ENCODE peak calls at places on chromosomes 4 and X, in four cellular contexts. One of them, this sample, is unnamed.

GRCh38 chr4:124025423-124025822 is 628.8 kb downstream of the SPRY1 start:
- DNase-seq in Karpas-422: no peak
- DNase-seq in esophagus squamous epithelium: no peak
- DNase-seq in choroid plexus epithelial cell: peak
- DNase-seq in this sample: no peak

GRCh38 chr4:116913451-116913850 is 171.9 kb downstream of the TRAM1L1 start:
- DNase-seq in esophagus squamous epithelium: no peak
- DNase-seq in choroid plexus epithelial cell: no peak
- DNase-seq in Karpas-422: no peak
- DNase-seq in this sample: no peak

GRCh38 chr4:140675599-140676231 is 80.5 kb downstream of the TBC1D9 start:
- DNase-seq in choroid plexus epithelial cell: peak
- DNase-seq in esophagus squamous epithelium: no peak
- DNase-seq in Karpas-422: no peak
- DNase-seq in this sample: no peak

GRCh38 chrX:133254666-133255065 is 36.5 kb upstream of the TFDP3 start:
- DNase-seq in Karpas-422: no peak
- DNase-seq in choroid plexus epithelial cell: peak
- DNase-seq in esophagus squamous epithelium: no peak
- DNase-seq in this sample: no peak

GRCh38 chr4:140149851-140150635 is 3.9 kb downstream of the MAML3 start:
- DNase-seq in Karpas-422: peak
- DNase-seq in esophagus squamous epithelium: no peak
- DNase-seq in choroid plexus epithelial cell: peak
- DNase-seq in this sample: no peak

GRCh38 chr4:107721436-107722090 is 1.5 kb upstream of the PAPSS1 start:
- DNase-seq in Karpas-422: peak
- DNase-seq in esophagus squamous epithelium: peak
- DNase-seq in choroid plexus epithelial cell: no peak
- DNase-seq in this sample: no peak

GRCh38 chr4:101158507-101158906 is 188.8 kb downstream of the PPP3CA start:
- DNase-seq in esophagus squamous epithelium: no peak
- DNase-seq in Karpas-422: no peak
- DNase-seq in choroid plexus epithelial cell: no peak
- DNase-seq in this sample: no peak

GRCh38 chr4:139416073-139416673 is 37.7 kb upstream of the RAB33B start:
- DNase-seq in choroid plexus epithelial cell: peak
- DNase-seq in Karpas-422: peak
- DNase-seq in esophagus squamous epithelium: no peak
- DNase-seq in this sample: peak

GRCh38 chr4:125229596-125230058 is 85.1 kb upstream of the FAT4 start:
- DNase-seq in esophagus squamous epithelium: no peak
- DNase-seq in Karpas-422: no peak
- DNase-seq in choroid plexus epithelial cell: no peak
- DNase-seq in this sample: no peak

GRCh38 chrX:112851161-112851779 is 10.6 kb upstream of the AMOT start:
- DNase-seq in choroid plexus epithelial cell: no peak
- DNase-seq in esophagus squamous epithelium: no peak
- DNase-seq in Karpas-422: no peak
- DNase-seq in this sample: no peak

GRCh38 chr4:163611172-163611571 is 116.7 kb downstream of the TMA16 start:
- DNase-seq in Karpas-422: peak
- DNase-seq in esophagus squamous epithelium: no peak
- DNase-seq in choroid plexus epithelial cell: no peak
- DNase-seq in this sample: no peak
- H3K4me3 ChIP-seq in Karpas-422: peak
- H3K4me3 ChIP-seq in esophagus squamous epithelium: no peak
- H3K4me3 ChIP-seq in choroid plexus epithelial cell: no peak
- H3K4me3 ChIP-seq in this sample: no peak

GRCh38 chr4:83269256-83269655 is 15.3 kb downstream of the COQ2 start:
- DNase-seq in Karpas-422: no peak
- DNase-seq in choroid plexus epithelial cell: peak
- DNase-seq in esophagus squamous epithelium: no peak
- DNase-seq in this sample: no peak
- H3K4me3 ChIP-seq in Karpas-422: no peak
- H3K4me3 ChIP-seq in choroid plexus epithelial cell: no peak
- H3K4me3 ChIP-seq in esophagus squamous epithelium: no peak
- H3K4me3 ChIP-seq in this sample: no peak

GRCh38 chr4:7933631-7934510 is 5.8 kb downstream of the AFAP1 start:
- DNase-seq in choroid plexus epithelial cell: peak
- DNase-seq in Karpas-422: no peak
- DNase-seq in esophagus squamous epithelium: no peak
- DNase-seq in this sample: no peak
- H3K4me3 ChIP-seq in choroid plexus epithelial cell: no peak
- H3K4me3 ChIP-seq in Karpas-422: no peak
- H3K4me3 ChIP-seq in esophagus squamous epithelium: no peak
- H3K4me3 ChIP-seq in this sample: no peak

GRCh38 chr4:184824081-184824775 is 1.5 kb downstream of the ACSL1 start:
- DNase-seq in choroid plexus epithelial cell: no peak
- DNase-seq in esophagus squamous epithelium: no peak
- DNase-seq in Karpas-422: no peak
- DNase-seq in this sample: no peak
- H3K4me3 ChIP-seq in choroid plexus epithelial cell: peak
- H3K4me3 ChIP-seq in esophagus squamous epithelium: peak
- H3K4me3 ChIP-seq in Karpas-422: peak
- H3K4me3 ChIP-seq in this sample: no peak

This sample was measured in Jurkat, Clone E6-1.